ENCODE peak calls at places on chromosomes 13 and 19, in ten cellular contexts. S, R, Q, W, T, I, M, N, G and U are unnamed samples.

GRCh38 chr13:37429976-37430375 is 168.6 kb downstream of the POSTN start:
- DNase-seq in Q (no peak), W (no peak), N (peak), M (no peak), S (no peak), R (peak), G (no peak), I (peak), T (no peak), U (peak)

GRCh38 chr13:44012910-44013309 is 133.2 kb downstream of the LACC1 start:
- DNase-seq in W (no peak), G (no peak), T (no peak), N (peak), R (no peak), M (no peak), S (no peak), I (no peak), Q (no peak), U (peak)

GRCh38 chr13:110894086-110894485 is 20.8 kb downstream of the ANKRD10 start:
- DNase-seq in R (peak), I (no peak), W (no peak), G (no peak), M (no peak), T (no peak), N (no peak), S (no peak), Q (no peak), U (no peak)

GRCh38 chr13:24709186-24709913 is 29.1 kb downstream of the ATP12A start:
- DNase-seq in R (no peak), M (no peak), W (no peak), S (peak), G (peak), I (no peak), T (no peak), Q (no peak), N (no peak), U (no peak)

GRCh38 chr13:79936368-79937136 is 404.4 kb downstream of the SPRY2 start:
- DNase-seq in M (peak), G (no peak), W (peak), Q (no peak), N (peak), T (no peak), S (no peak), R (peak), I (peak), U (peak)

GRCh38 chr13:108595416-108596257 is 33.8 kb upstream of the MYO16 start:
- DNase-seq in S (no peak), I (no peak), R (no peak), G (no peak), N (peak), T (no peak), Q (no peak), M (no peak), W (no peak), U (peak)

GRCh38 chr19:17909017-17909732 is 23.6 kb upstream of the CCDC124 start:
- DNase-seq in G (no peak), Q (no peak), N (peak), R (peak), I (no peak), S (no peak), M (no peak), W (no peak), T (no peak), U (peak)

GRCh38 chr19:47122359-47123335 is 8.0 kb upstream of the SAE1 start:
- DNase-seq in R (peak), G (no peak), T (no peak), W (no peak), M (peak), S (no peak), Q (no peak), I (peak), N (peak), U (peak)

GRCh38 chr13:31982540-31982939 is 49.0 kb upstream of the FRY start:
- DNase-seq in W (peak), G (peak), T (peak), R (peak), S (peak), Q (peak), M (peak), I (peak), N (peak), U (peak)

GRCh38 chr13:31909889-31910551 is 121.6 kb upstream of the FRY start:
- DNase-seq in N (peak), W (peak), R (peak), G (no peak), S (peak), Q (no peak), T (peak), M (peak), I (peak), U (peak)

GRCh38 chr13:98221234-98221633 is 44.2 kb upstream of the RNF113B start:
- DNase-seq in T (no peak), N (no peak), I (peak), S (no peak), W (no peak), G (no peak), M (no peak), R (no peak), Q (no peak), U (no peak)

GRCh38 chr19:45676851-45677263 is 8.8 kb downstream of the GIPR start:
- DNase-seq in G (no peak), T (peak), I (no peak), M (no peak), W (no peak), N (no peak), S (peak), R (no peak), Q (no peak), U (no peak)

GRCh38 chr19:37872383-37872782 is 34.0 kb downstream of the WDR87 start:
- DNase-seq in T (no peak), S (no peak), M (no peak), I (no peak), W (no peak), N (peak), G (no peak), Q (no peak), R (peak), U (no peak)

GRCh38 chr19:53182202-53182601 is 11.0 kb downstream of the ZNF665 start:
- DNase-seq in S (no peak), G (no peak), R (no peak), T (no peak), I (no peak), M (no peak), Q (no peak), N (peak), W (no peak), U (peak)

GRCh38 chr19:56348289-56348877 is 33.7 kb upstream of the ZSCAN5A start:
- DNase-seq in T (no peak), S (no peak), Q (no peak), W (no peak), G (no peak), R (peak), I (peak), M (peak), N (peak), U (no peak)

GRCh38 chr13:88979465-88980180 is 1308.5 kb downstream of the SLITRK5 start:
- DNase-seq in M (no peak), W (peak), N (peak), R (peak), Q (no peak), G (no peak), I (peak), T (no peak), S (no peak), U (no peak)

GRCh38 chr19:50460161-50460765 is 16.0 kb upstream of the EMC10 start:
- DNase-seq in I (peak), Q (no peak), R (no peak), T (no peak), W (no peak), N (peak), M (peak), S (no peak), G (no peak), U (peak)

GRCh38 chr19:6048808-6049405 is 61.4 kb downstream of the RFX2 start:
- DNase-seq in T (peak), Q (peak), I (peak), M (peak), G (peak), S (peak), W (peak), N (peak), R (peak), U (peak)

GRCh38 chr19:9962623-9963290 is 26.4 kb upstream of the OLFM2 start:
- DNase-seq in Q (no peak), R (no peak), G (no peak), S (no peak), T (no peak), M (no peak), W (no peak), I (no peak), N (no peak), U (no peak)

GRCh38 chr19:54444737-54445136 is 4.3 kb upstream of the LENG8 start:
- DNase-seq in R (no peak), I (no peak), N (no peak), Q (no peak), W (no peak), M (no peak), S (no peak), T (no peak), G (no peak), U (no peak)

GRCh38 chr13:75946746-75947397 is 310.7 kb downstream of the LMO7 start:
- DNase-seq in N (no peak), S (no peak), M (no peak), G (no peak), I (no peak), R (no peak), Q (no peak), W (no peak), T (no peak), U (no peak)

GRCh38 chr13:96460571-96460970 is 370.7 kb downstream of the HS6ST3 start:
- DNase-seq in M (no peak), Q (no peak), N (peak), W (no peak), S (no peak), I (no peak), G (no peak), R (peak), T (peak), U (no peak)

GRCh38 chr19:38221421-38221820 is 2.6 kb downstream of the DPF1 start:
- DNase-seq in Q (no peak), T (no peak), R (no peak), S (no peak), I (no peak), G (no peak), N (no peak), M (no peak), W (no peak), U (no peak)

GRCh38 chr13:45468676-45469075 is 3.9 kb downstream of the COG3 start:
- DNase-seq in M (no peak), W (no peak), I (no peak), S (no peak), N (peak), R (peak), G (no peak), T (no peak), Q (no peak), U (no peak)

GRCh38 chr13:50511877-50512332 is 331.6 kb downstream of the DLEU7 start:
- DNase-seq in T (no peak), M (no peak), I (no peak), Q (no peak), S (no peak), G (no peak), R (no peak), W (no peak), N (no peak), U (no peak)

GRCh38 chr13:114115191-114115671 is 17.2 kb downstream of the RASA3 start:
- DNase-seq in S (peak), M (peak), T (no peak), W (no peak), R (peak), G (peak), Q (peak), N (peak), I (peak), U (peak)

GRCh38 chr13:50629497-50629896 is 214.0 kb downstream of the DLEU7 start:
- DNase-seq in W (no peak), S (no peak), T (no peak), I (peak), M (no peak), Q (no peak), N (peak), G (no peak), R (no peak), U (no peak)

GRCh38 chr19:45262570-45262969 is 11.5 kb downstream of the MARK4 start:
- DNase-seq in T (no peak), N (no peak), S (no peak), W (no peak), G (no peak), M (no peak), Q (no peak), I (no peak), R (no peak), U (no peak)

GRCh38 chr19:49409441-49410029 is 13.7 kb downstream of the PTH2 start:
- DNase-seq in N (no peak), I (no peak), W (no peak), R (no peak), G (no peak), M (no peak), Q (no peak), T (no peak), S (no peak), U (no peak)

GRCh38 chr13:77506874-77507273 is 28.6 kb upstream of the SCEL start:
- DNase-seq in R (no peak), S (no peak), N (peak), G (no peak), W (no peak), T (no peak), Q (no peak), M (peak), I (peak), U (peak)

GRCh38 chr13:36858285-36858684 is 39.3 kb downstream of the RFXAP start:
- DNase-seq in M (peak), G (no peak), S (no peak), T (peak), W (no peak), Q (no peak), N (peak), R (peak), I (peak), U (peak)

GRCh38 chr13:50141660-50142010 is 126.4 kb downstream of the KCNRG start:
- DNase-seq in T (no peak), R (no peak), I (no peak), S (no peak), Q (no peak), N (no peak), G (no peak), W (no peak), M (no peak), U (no peak)

GRCh38 chr19:57651654-57651996 is 17.1 kb upstream of the ZSCAN4 start:
- DNase-seq in N (no peak), M (no peak), Q (no peak), I (no peak), R (no peak), G (no peak), T (no peak), W (no peak), S (no peak), U (no peak)

GRCh38 chr19:5078666-5079409 is 109.9 kb downstream of the KDM4B start:
- DNase-seq in R (no peak), I (no peak), T (no peak), N (no peak), Q (no peak), G (no peak), M (no peak), W (peak), S (no peak), U (no peak)

GRCh38 chr13:76813874-76814273 is 72.3 kb downstream of the KCTD12 start:
- DNase-seq in W (no peak), T (no peak), I (no peak), N (no peak), S (peak), M (peak), Q (no peak), G (no peak), R (peak), U (no peak)

GRCh38 chr19:48284891-48285290 is 15.0 kb downstream of the ZNF114 start:
- DNase-seq in T (no peak), I (peak), Q (no peak), W (no peak), G (no peak), R (no peak), S (no peak), N (peak), M (no peak), U (no peak)

GRCh38 chr13:73851104-73851503 is 283.1 kb downstream of the KLF12 start:
- DNase-seq in R (no peak), W (no peak), M (no peak), T (no peak), I (no peak), G (no peak), S (no peak), N (no peak), Q (no peak), U (no peak)

GRCh38 chr13:73850104-73850898 is 283.9 kb downstream of the KLF12 start:
- DNase-seq in G (no peak), N (no peak), Q (no peak), W (no peak), M (no peak), I (no peak), R (no peak), S (no peak), T (no peak), U (no peak)

GRCh38 chr13:73844986-73845385 is 289.2 kb downstream of the KLF12 start:
- DNase-seq in G (no peak), W (no peak), Q (no peak), R (no peak), I (peak), M (no peak), T (no peak), N (peak), S (no peak), U (peak)

DNA sequence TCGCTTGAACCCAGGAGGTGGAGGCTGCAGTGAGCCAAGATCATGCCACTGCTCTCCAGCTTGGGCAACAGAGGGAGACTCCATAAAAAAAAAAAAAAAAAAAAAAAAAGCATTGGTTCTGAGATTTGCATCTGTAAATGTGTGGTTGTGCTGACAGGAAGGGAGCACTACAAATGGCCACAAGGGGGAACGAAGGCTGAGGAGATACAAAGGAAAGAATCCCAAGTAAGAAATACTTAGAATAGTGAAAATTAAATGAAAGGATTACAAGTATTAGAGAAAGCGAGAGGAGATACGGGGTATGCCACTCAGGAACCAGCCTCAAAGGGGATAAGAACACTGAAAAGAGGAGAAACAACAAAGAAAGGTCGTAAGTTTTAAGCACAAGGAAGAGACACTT is 284.9 kb downstream of the KLF12 start:
- DNase-seq in S (no peak), Q (no peak), W (no peak), T (no peak), I (peak), N (peak), R (peak), G (no peak), M (peak), U (peak)
- TF ChIP-seq CTCF in S (peak), Q (no peak), W (peak), T (no peak), I (peak), N (peak), R (peak), G (peak), M (peak), U (peak)

DNA sequence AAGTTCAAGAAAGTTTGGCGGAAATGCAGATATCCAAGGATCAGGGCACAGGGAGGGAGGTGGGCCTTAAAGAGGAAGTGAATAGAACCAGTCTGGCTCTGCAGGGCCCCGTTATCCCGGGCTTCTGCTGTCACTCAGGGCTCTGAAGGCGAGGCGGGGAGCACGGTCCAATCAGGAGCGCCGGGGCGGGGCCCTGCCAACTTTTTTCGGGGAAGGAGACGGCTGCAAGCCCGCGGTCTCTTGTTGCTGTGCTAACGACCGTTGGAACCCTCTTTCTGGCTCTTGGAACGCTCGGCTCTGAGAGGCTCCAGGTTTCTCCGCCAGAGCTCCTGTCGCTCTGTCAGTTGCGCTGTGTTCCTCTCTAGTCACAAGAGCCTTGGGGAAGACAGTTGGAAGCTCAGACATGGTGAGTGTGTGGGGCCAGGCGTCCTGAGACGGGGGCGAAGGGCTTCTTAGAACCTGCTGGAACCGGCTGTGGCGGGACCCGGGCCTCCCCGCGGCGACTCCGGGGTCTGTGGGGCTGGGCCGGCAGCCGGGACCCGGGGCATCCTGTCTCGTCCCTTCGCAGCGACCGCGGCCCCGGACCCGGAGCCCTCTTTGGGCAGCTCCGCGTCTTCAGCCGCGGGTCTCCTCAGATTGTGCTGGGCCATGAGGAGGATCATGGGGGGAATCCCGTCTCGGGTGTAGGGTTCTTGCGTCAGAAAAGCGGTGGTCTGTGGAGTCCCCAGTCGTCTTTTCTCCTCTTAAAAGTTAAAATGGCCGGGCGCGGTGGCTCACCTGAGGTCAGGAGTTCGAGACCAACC is 27.7 kb downstream of the ZNF844 start:
- DNase-seq in R (peak), Q (peak), T (peak), W (peak), M (no peak), N (peak), G (peak), I (peak), S (peak), U (peak)
- H3K4me3 ChIP-seq in R (peak), Q (peak), T (peak), W (peak), M (no peak), N (peak), G (peak), I (peak), S (peak), U (peak)

GRCh38 chr19:23440207-23440606 is 44.9 kb upstream of the ZNF91 start:
- DNase-seq in R (no peak), T (no peak), S (no peak), Q (no peak), G (no peak), W (no peak), M (peak), I (no peak), N (no peak), U (no peak)

GRCh38 chr19:23436944-23437343 is 41.7 kb upstream of the ZNF91 start:
- DNase-seq in R (no peak), M (peak), I (no peak), S (no peak), Q (no peak), N (no peak), W (no peak), G (no peak), T (no peak), U (no peak)

GRCh38 chr19:23437901-23438300 is 42.6 kb upstream of the ZNF91 start:
- DNase-seq in Q (no peak), W (no peak), I (no peak), T (no peak), G (no peak), M (no peak), R (no peak), N (no peak), S (no peak), U (no peak)

GRCh38 chr19:23440791-23441190 is 45.5 kb upstream of the ZNF91 start:
- DNase-seq in S (no peak), M (peak), T (no peak), G (no peak), W (no peak), N (no peak), I (no peak), Q (no peak), R (no peak), U (no peak)

DNA sequence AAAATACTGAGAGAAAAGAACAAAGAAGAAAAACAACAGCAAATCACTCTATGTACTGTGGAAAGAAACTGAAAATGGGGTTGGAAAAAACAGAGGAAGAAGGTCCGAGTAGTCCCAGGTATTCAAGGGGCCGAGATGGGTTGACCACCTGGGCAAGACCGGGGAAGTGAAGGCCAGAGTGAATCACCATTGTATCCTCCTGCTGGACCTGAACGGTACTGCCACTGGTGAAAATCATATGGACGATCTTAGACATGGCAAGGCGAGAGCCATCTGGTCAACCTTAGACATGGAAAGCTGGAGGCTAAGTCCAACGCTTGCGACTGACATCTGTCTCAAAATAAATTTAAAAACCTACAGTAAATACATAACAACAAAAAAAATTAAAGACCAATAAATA is 44.4 kb upstream of the ZNF91 start:
- DNase-seq in N (no peak), T (no peak), S (no peak), R (no peak), W (no peak), I (no peak), Q (no peak), M (peak), G (no peak), U (no peak)
- TF ChIP-seq CTCF in N (peak), T (no peak), S (no peak), R (peak), W (no peak), I (peak), Q (no peak), M (no peak), G (peak), U (peak)

DNA sequence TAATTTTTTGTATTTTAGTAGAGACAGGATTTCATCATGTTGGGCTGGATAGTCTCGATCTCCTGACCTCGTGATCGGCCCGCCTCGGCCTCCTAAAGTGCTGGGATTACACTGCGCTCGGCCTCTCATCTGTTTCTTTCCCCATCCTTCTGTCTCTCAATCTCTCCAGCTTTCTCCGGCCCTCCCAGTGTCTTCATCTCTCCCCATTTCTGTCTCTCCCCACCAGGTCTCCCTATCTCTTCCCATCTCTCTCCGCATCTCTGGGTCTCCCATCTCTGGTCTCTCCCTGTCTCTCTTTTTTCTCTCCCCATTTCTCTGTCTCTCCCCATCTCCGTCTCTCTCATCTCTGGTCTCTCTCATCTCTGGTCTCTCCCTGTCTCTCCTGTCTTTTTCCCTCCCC is 12.2 kb upstream of the NFIX start:
- DNase-seq in M (no peak), S (no peak), Q (no peak), I (no peak), W (no peak), T (no peak), R (no peak), G (no peak), N (no peak), U (no peak)
- H3K4me3 ChIP-seq in M (peak), S (peak), Q (no peak), I (no peak), W (peak), T (no peak), R (no peak), G (peak), N (peak), U (peak)